ENCODE peak calls at places on chromosomes 11 and 22, in five cellular contexts. C is prostate gland, I is MM.1S, R is cardiac muscle cell, E is psoas muscle. F is an unnamed sample.

GRCh38 chr11:6455070-6455469 is 14.3 kb upstream of the HPX start:
- DNase-seq in C (peak; percentile 27), I (no peak), R (no peak), E (no peak), F (no peak)

GRCh38 chr11:123054301-123055065 is 7.5 kb downstream of the HSPA8 start:
- DNase-seq in C (peak; percentile 44), I (peak; percentile 77), R (peak; percentile 82), E (no peak), F (peak; percentile 80)

GRCh38 chr11:57460756-57461749 is 725 bp downstream of the RTN4RL2 start:
- DNase-seq in C (no peak), I (no peak), R (no peak), E (no peak), F (no peak)

GRCh38 chr11:35276396-35276795 is 137.4 kb downstream of the CD44 start:
- DNase-seq in C (peak; percentile 52), I (peak; percentile 39), R (no peak), E (no peak), F (peak; percentile 13)

GRCh38 chr11:67278135-67278938 is 10.8 kb upstream of the ANKRD13D start:
- DNase-seq in C (no peak), I (no peak), R (no peak), E (peak; percentile 9), F (no peak)

GRCh38 chr11:65927904-65928397 is 8.7 kb downstream of the DRAP1 start:
- DNase-seq in C (no peak), I (peak; percentile 94), R (no peak), E (no peak), F (peak; percentile 94)

GRCh38 chr11:2652362-2652761 is 47.4 kb downstream of the KCNQ1OT1 start:
- DNase-seq in C (no peak), I (no peak), R (no peak), E (no peak), F (no peak)

GRCh38 chr22:31496735-31497146 is 405 bp downstream of the SFI1 start:
- DNase-seq in C (no peak), I (no peak), R (peak; percentile 14), E (peak; percentile 33), F (no peak)

GRCh38 chr11:123628936-123629683 is 25.3 kb downstream of the SCN3B start:
- DNase-seq in C (no peak), I (no peak), R (peak; percentile 86), E (peak; percentile 64), F (no peak)

GRCh38 chr11:96228472-96228871 is 114.5 kb downstream of the MAML2 start:
- DNase-seq in C (peak; percentile 84), I (no peak), R (peak; percentile 96), E (peak; percentile 65), F (no peak)

GRCh38 chr11:95415837-95416288 is 184.9 kb upstream of the SESN3 start:
- DNase-seq in C (no peak), I (no peak), R (peak; percentile 43), E (no peak), F (no peak)

GRCh38 chr11:92411431-92411830 is 186.8 kb downstream of the FAT3 start:
- DNase-seq in C (no peak), I (no peak), R (no peak), E (no peak), F (no peak)

GRCh38 chr11:43557553-43558031 is 122.9 kb upstream of the HSD17B12 start:
- DNase-seq in C (no peak), I (no peak), R (no peak), E (no peak), F (no peak)

GRCh38 chr22:42990131-42990838 is 24.7 kb downstream of the PACSIN2 start:
- DNase-seq in C (no peak), I (no peak), R (peak; percentile 89), E (peak; percentile 52), F (no peak)

GRCh38 chr11:58782066-58782465 is 50.3 kb upstream of the GLYAT start:
- DNase-seq in C (no peak), I (no peak), R (no peak), E (no peak), F (no peak)

GRCh38 chr22:32473388-32473952 is 1.1 kb upstream of the FBXO7 start:
- DNase-seq in C (no peak), I (peak; percentile 73), R (peak; percentile 71), E (no peak), F (peak; percentile 80)

GRCh38 chr22:47067331-47067890 is 305.0 kb downstream of the TBC1D22A start:
- DNase-seq in C (no peak), I (no peak), R (no peak), E (no peak), F (no peak)

GRCh38 chr11:14372011-14372410 is 13.0 kb upstream of the RRAS2 start:
- DNase-seq in C (no peak), I (no peak), R (no peak), E (no peak), F (no peak)

GRCh38 chr22:43004362-43005035 is 10.4 kb downstream of the PACSIN2 start:
- DNase-seq in C (no peak), I (no peak), R (peak; percentile 79), E (no peak), F (no peak)

GRCh38 chr11:122598971-122599370 is 56.6 kb upstream of the UBASH3B start:
- DNase-seq in C (no peak), I (no peak), R (no peak), E (no peak), F (no peak)

GRCh38 chr11:63567044-63567840 is 4.1 kb upstream of the PLAAT2 start:
- DNase-seq in C (peak; percentile 24), I (peak; percentile 73), R (peak; percentile 92), E (no peak), F (peak; percentile 97)

GRCh38 chr22:30005213-30005857 is 74.9 kb upstream of the HORMAD2 start:
- DNase-seq in C (peak; percentile 66), I (peak; percentile 56), R (peak; percentile 80), E (peak; percentile 73), F (peak; percentile 63)

GRCh38 chr11:72625746-72626636 is 48.2 kb downstream of the PDE2A start:
- DNase-seq in C (peak; percentile 45), I (no peak), R (peak; percentile 66), E (peak; percentile 55), F (no peak)

GRCh38 chr22:23754980-23755636 is 883 bp upstream of the VPREB3 start:
- DNase-seq in C (no peak), I (no peak), R (peak; percentile 41), E (no peak), F (no peak)

GRCh38 chr11:42849362-42849761 is 462.4 kb upstream of the API5 start:
- DNase-seq in C (no peak), I (no peak), R (no peak), E (no peak), F (no peak)

GRCh38 chr11:84909740-84910139 is 717.4 kb downstream of the DLG2 start:
- DNase-seq in C (no peak), I (no peak), R (no peak), E (no peak), F (no peak)

GRCh38 chr11:116788534-116788933 is 711 bp upstream of the ZPR1 start:
- DNase-seq in C (no peak), I (no peak), R (no peak), E (no peak), F (no peak)

GRCh38 chr11:116786966-116787365 is 857 bp downstream of the ZPR1 start:
- DNase-seq in C (no peak), I (no peak), R (no peak), E (no peak), F (no peak)

GRCh38 chr11:116786360-116786759 is 1.5 kb downstream of the ZPR1 start:
- DNase-seq in C (no peak), I (no peak), R (no peak), E (no peak), F (no peak)

GRCh38 chr11:116787436-116787785 is 412 bp downstream of the ZPR1 start:
- DNase-seq in C (no peak), I (no peak), R (no peak), E (no peak), F (no peak)

GRCh38 chr11:116787786-116788486 is at the start of gene ZPR1:
- DNase-seq in C (peak; percentile 76), I (peak; percentile 64), R (peak; percentile 71), E (peak; percentile 84), F (peak; percentile 76)
- TF ChIP-seq CTCF in C (no peak), I (no peak), R (no peak), E (no peak), F (no peak)

DNA sequence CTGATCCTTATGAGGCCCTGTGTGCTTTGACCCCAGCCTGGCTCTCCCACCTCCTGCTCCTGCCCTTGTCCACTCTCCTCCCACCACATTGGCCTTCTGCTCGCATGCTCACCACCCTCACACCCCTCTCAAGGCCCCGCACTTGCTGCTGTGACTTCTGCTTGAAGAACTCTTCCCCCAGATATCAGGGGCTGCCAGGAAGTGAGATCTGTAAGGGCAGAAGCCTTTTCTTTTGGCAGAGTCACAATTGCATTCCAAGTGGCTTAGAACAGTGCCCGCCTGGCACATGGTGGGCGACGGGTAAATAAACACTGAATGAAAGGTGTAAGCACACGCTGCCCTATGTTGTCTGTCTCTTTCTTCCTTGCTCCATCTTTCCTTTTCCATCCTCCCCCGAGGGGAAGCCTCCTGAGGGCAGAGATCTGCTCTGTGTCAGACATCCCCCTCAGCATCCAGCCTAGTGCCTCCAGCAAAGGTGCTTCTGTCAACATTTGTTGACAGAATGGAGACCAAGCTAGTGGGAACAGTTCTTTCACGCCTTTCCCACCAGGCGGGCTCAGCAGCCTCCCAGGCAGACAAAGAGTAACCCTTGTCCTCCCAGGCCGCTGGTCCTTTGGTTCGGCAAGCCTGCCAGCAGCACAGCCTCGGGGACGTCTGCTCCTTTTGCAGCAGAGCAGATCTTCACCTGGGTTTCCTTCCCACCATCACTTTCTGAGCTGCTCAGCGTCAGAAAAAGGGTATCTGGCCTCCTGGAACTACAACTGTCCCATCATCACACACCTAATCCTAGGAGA is 10.0 kb upstream of the PEX26 start:
- DNase-seq in C (no peak), I (no peak), R (no peak), E (no peak), F (no peak)
- H3K4me3 ChIP-seq in C (no peak overlapping the region), I (no peak overlapping the region), R (no peak overlapping the region), E (no peak overlapping the region), F (no peak overlapping the region)

GRCh38 chr11:10758959-10759358 is 7.9 kb downstream of the CTR9 start:
- DNase-seq in C (no peak), I (no peak), R (no peak), E (no peak), F (no peak)
- TF ChIP-seq CTCF in C (no peak), I (peak; percentile 34), R (peak; percentile 30), E (no peak), F (no peak)

GRCh38 chr22:21030032-21030431 is 2.3 kb downstream of the SLC7A4 start:
- DNase-seq in C (no peak), I (no peak), R (no peak), E (no peak), F (no peak)

GRCh38 chr22:21032843-21033688 is 705 bp upstream of the SLC7A4 start:
- DNase-seq in C (no peak), I (no peak), R (no peak), E (no peak), F (no peak)

GRCh38 chr22:21030621-21031544 is 1.5 kb downstream of the SLC7A4 start:
- DNase-seq in C (no peak), I (no peak), R (no peak), E (no peak), F (no peak)

GRCh38 chr22:21032037-21032842 is at the start of gene SLC7A4:
- DNase-seq in C (no peak), I (no peak), R (no peak), E (no peak), F (no peak)

DNA sequence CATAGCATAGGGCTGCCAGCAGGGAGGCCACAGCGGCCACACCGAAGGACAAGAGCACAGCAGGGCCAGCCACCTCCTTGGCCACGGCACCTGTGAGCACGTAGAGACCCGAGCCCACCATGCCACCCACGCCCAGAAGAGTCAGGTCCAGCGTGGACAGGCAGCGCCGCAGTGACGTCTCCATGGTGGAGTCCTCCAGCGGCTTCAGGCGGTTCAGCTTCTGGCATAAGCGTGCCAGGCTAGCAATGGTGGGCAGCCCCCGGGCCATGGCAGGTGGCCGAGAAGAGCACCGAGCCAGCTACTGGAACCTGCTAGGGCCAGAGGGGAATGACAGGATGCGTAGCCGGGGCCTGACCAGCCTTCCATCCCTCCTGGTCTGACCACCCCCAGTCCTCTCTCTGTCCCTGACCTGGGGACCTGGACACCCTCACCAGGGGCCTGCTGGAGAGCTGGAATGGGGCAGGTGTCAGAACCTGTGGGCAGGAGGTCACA is 770 bp downstream of the SLC7A4 start:
- DNase-seq in C (no peak), I (no peak), R (no peak), E (no peak), F (no peak)
- H3K4me3 ChIP-seq in C (peak overlapping the region; percentile 33), I (no peak overlapping the region), R (no peak overlapping the region), E (peak overlapping the region; percentile 54), F (no peak overlapping the region)

F was measured in GM12865.